ENCODE peak calls at places on chromosomes 12 and 14, in five cellular contexts. T, M, F, I and N are unnamed samples.

GRCh38 chr14:62253931-62254330 is 491.7 kb downstream of the SNAPC1 start:
- DNase-seq in T (no peak), M (no peak), F (no peak), I (no peak), N (no peak)

GRCh38 chr12:115225845-115226244 is 541.9 kb upstream of the TBX3 start:
- DNase-seq in T (no peak), M (peak; percentile 38), F (no peak), I (no peak), N (no peak)

GRCh38 chr14:95620659-95621059 is 65.6 kb upstream of the TCL1B start:
- DNase-seq in T (no peak), M (no peak), F (no peak), I (no peak), N (no peak)

GRCh38 chr12:128365032-128365431 is 98.1 kb downstream of the TMEM132C start:
- DNase-seq in T (no peak), M (no peak), F (no peak), I (no peak), N (no peak)

GRCh38 chr14:61764342-61765122 is 2.3 kb downstream of the SNAPC1 start:
- DNase-seq in T (no peak), M (no peak), F (no peak), I (no peak), N (no peak)

GRCh38 chr14:68979722-68980552 is 835 bp upstream of the ACTN1 start:
- DNase-seq in T (peak; percentile 48), M (peak; percentile 92), F (peak; percentile 63), I (peak; percentile 79), N (peak; percentile 68)

GRCh38 chr12:23555808-23556207 is 393.7 kb downstream of the SOX5 start:
- DNase-seq in T (no peak), M (no peak), F (no peak), I (no peak), N (no peak)

GRCh38 chr14:24095196-24096068 is 1.3 kb downstream of the PCK2 start:
- DNase-seq in T (no peak), M (peak; percentile 90), F (peak; percentile 44), I (peak; percentile 87), N (peak; percentile 23)

GRCh38 chr12:108516511-108517275 is 1.6 kb downstream of the FICD start:
- DNase-seq in T (no peak), M (peak; percentile 76), F (no peak), I (peak; percentile 66), N (no peak)

GRCh38 chr12:31732926-31733548 is 4.2 kb upstream of the AMN1 start:
- DNase-seq in T (no peak), M (peak; percentile 87), F (peak; percentile 83), I (peak; percentile 91), N (peak; percentile 99)

GRCh38 chr12:3313655-3314305 is 177.2 kb upstream of the PRMT8 start:
- DNase-seq in T (peak; percentile 23), M (peak; percentile 90), F (peak; percentile 20), I (peak; percentile 73), N (no peak)

GRCh38 chr12:70982991-70983390 is 62.5 kb upstream of the PTPRR start:
- DNase-seq in T (no peak), M (no peak), F (peak; percentile 19), I (no peak), N (no peak)

GRCh38 chr12:106118-106561 is 39.6 kb downstream of the IQSEC3 start:
- DNase-seq in T (no peak), M (peak; percentile 91), F (no peak), I (peak; percentile 88), N (no peak)

GRCh38 chr12:112183141-112183581 is 57.8 kb downstream of the TRAFD1 start:
- DNase-seq in T (no peak), M (no peak), F (peak; percentile 83), I (no peak), N (peak; percentile 25)

GRCh38 chr12:94180558-94181296 is 32.4 kb downstream of the PLXNC1 start:
- DNase-seq in T (no peak), M (no peak), F (no peak), I (no peak), N (peak; percentile 69)

GRCh38 chr12:15151141-15152091 is 69.8 kb downstream of the RERG start:
- DNase-seq in T (peak; percentile 3), M (no peak), F (no peak), I (no peak), N (no peak)

GRCh38 chr12:62481843-62482540 is 15.4 kb downstream of the MON2 start:
- DNase-seq in T (no peak), M (no peak), F (no peak), I (no peak), N (no peak)

GRCh38 chr12:124992874-124993567 is 424 bp upstream of the BRI3BP start:
- DNase-seq in T (peak; percentile 69), M (peak; percentile 98), F (peak; percentile 24), I (peak; percentile 96), N (peak; percentile 68)

GRCh38 chr12:132482771-132483170 is 7.2 kb upstream of the FBRSL1 start:
- DNase-seq in T (no peak), M (no peak), F (no peak), I (no peak), N (no peak)

GRCh38 chr12:47775100-47775911 is 2.3 kb downstream of the SLC48A1 start:
- DNase-seq in T (no peak), M (no peak), F (no peak), I (no peak), N (no peak)
- H3K9ac ChIP-seq in T (no peak overlapping the region), M (no peak overlapping the region), F (no peak overlapping the region), I (no peak overlapping the region), N (no peak overlapping the region)

GRCh38 chr12:45215419-45216296 is at the start of gene ANO6:
- DNase-seq in T (peak; percentile 83), M (peak; percentile 97), F (peak; percentile 84), I (peak; percentile 88), N (peak; percentile 88)

GRCh38 chr12:45219621-45220020 is 3.7 kb downstream of the ANO6 start:
- DNase-seq in T (no peak), M (no peak), F (no peak), I (no peak), N (no peak)

GRCh38 chr12:45216297-45216982 is 545 bp downstream of the ANO6 start:
- DNase-seq in T (peak; percentile 45), M (peak; percentile 90), F (peak; percentile 49), I (peak; percentile 65), N (peak; percentile 56)

GRCh38 chr12:45216983-45217485 is 1.1 kb downstream of the ANO6 start:
- DNase-seq in T (no peak), M (no peak), F (no peak), I (no peak), N (no peak)

DNA sequence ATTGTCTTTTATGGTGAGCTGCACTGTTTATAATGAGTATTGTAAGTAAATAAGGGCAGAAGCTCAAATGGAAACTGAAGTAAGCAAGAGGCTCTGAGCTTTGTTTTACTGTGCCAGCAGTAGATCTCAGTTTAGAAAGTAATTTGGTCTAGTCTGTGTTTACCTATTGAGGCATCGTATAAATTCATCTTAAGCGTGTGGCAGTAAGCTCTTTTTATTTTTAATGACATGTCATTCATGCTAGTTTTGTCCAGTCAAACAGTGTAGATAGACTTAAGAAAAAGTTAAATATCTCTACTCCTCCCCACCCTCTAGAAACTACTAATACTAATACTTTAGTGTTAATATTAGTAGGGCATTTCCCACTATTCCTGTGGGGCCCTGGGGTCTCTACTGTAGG is 2.0 kb downstream of the ANO6 start:
- DNase-seq in T (no peak), M (no peak), F (peak; percentile 12), I (no peak), N (no peak)
- H3K9ac ChIP-seq in T (no peak overlapping the region), M (peak overlapping the region; percentile 84), F (peak overlapping the region; percentile 47), I (no peak overlapping the region), N (peak overlapping the region; percentile 90)

DNA sequence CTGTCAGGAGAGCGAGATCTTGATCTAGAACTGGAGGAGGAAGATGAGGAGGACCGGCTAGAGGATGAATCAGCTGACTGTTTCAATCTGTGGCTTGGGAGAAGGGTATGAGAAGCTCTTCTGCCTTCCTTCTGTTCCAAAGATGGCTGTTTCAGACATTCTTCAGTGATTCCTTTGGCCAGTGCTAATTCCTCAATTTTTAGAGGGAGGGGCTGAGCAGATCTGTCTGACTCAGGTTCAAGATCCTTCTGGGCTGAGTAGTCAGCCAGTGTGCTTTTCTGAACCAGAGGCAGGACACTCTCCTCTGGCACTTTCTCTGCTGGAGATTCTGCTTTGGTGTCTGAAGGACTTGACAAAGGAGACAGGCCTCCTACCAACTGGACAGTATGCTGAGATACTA is 15.2 kb downstream of the ACIN1 start:
- DNase-seq in T (no peak), M (no peak), F (peak; percentile 52), I (no peak), N (no peak)
- H3K9ac ChIP-seq in T (no peak overlapping the region), M (no peak overlapping the region), F (peak overlapping the region; percentile 11), I (no peak overlapping the region), N (peak overlapping the region; percentile 3)

DNA sequence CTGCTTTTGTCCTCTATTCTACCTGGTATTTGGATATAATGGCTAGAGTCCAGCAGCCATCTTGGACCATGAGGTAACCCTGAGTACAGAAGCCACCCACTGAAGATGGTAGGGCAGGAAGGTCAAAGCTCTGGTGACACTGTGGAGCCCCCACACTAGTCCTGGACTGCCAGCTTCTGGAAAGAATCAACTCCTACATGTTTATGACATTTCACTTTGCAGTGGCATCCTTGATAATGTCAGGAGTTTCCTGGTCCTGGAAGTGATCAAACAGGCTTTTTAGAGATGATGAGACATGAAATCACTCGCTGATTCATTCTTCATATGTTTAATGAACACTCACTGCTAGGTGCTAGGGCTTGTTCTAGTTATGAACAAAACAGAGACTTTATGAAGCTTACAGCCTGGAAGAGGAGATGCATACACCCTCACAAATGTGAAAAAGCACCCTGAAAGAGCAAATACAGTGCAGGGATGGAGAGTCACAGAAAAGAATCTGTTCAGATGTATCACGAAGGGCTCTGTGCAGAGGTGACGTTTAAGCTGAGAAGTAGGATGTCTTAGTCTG is 15.8 kb upstream of the HNF1A start:
- DNase-seq in T (no peak), M (no peak), F (peak; percentile 5), I (no peak), N (peak; percentile 87)
- H3K9ac ChIP-seq in T (no peak overlapping the region), M (no peak overlapping the region), F (no peak overlapping the region), I (no peak overlapping the region), N (no peak overlapping the region)

DNA sequence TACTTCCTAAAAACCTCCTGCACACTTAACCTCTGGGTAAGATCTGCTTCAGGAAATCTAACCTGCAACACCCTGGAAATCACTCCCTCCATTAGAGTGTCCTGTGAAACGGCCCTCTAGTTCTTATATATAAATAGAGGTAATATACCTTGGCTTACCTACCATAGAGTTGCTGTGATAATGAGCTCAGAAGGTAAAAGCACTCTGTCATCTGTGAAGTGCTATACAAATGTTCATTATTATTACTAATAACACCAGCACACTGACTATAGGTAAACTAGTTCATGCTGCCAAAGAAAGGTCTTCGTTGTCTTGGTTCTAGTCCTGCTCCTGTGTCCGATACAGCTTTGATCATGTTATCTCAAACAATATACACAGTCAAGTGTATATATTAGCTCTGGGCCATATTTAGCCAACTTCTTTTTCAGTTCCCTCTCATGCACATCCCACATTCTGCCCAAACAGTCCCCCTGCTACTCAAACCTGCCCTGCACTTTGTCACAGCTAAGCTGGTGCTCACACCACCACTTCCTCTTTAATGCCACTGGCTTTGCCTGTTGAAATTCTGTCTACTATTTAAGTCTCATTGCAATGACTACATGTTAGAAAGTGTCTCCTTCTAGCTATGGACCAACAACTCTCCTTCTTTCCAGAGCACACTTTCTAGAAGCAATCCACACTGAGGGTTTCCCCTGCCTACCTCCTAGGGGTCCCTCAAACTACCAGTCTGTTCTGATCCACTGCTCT is 5.1 kb downstream of the E2F7 start:
- DNase-seq in T (no peak), M (no peak), F (no peak), I (no peak), N (no peak)
- H3K9ac ChIP-seq in T (no peak overlapping the region), M (no peak overlapping the region), F (no peak overlapping the region), I (no peak overlapping the region), N (no peak overlapping the region)